ENCODE peak calls at places on chromosomes 3 and 15, in four cellular contexts. J is CD8-positive, alpha-beta T cell; M is DND-41; U is H1. F is an unnamed sample.
A peak's percentile ranks its signal among the peaks of the same experiment; 100 is the strongest.

GRCh38 chr3:39205919-39206516 is 13.6 kb upstream of the XIRP1 start:
- DNase-seq in J (no peak), M (no peak), U (no peak), F (no peak)

GRCh38 chr15:89165677-89166076 is 55.7 kb downstream of the RLBP1 start:
- DNase-seq in J (no peak), M (no peak), U (no peak), F (no peak)

GRCh38 chr15:37933685-37934084 is 755 bp upstream of the TMCO5A start:
- DNase-seq in J (no peak), M (no peak), U (no peak), F (no peak)

GRCh38 chr15:45122719-45123118 is 7.0 kb downstream of the DUOXA1 start:
- DNase-seq in J (no peak), M (no peak), U (no peak), F (no peak)

GRCh38 chr3:25339220-25339619 is 88.8 kb upstream of the RARB start:
- DNase-seq in J (no peak), M (no peak), U (no peak), F (no peak)

GRCh38 chr3:55884066-55884465 is 397.0 kb upstream of the WNT5A start:
- DNase-seq in J (no peak), M (no peak), U (no peak), F (no peak)

GRCh38 chr3:178736300-178736699 is 200.1 kb downstream of the KCNMB2 start:
- DNase-seq in J (no peak), M (no peak), U (no peak), F (no peak)

GRCh38 chr3:157754415-157754814 is 251.2 kb upstream of the VEPH1 start:
- DNase-seq in J (no peak), M (no peak), U (no peak), F (no peak)

GRCh38 chr3:139574026-139574947 is 34.7 kb upstream of the RBP1 start:
- DNase-seq in J (no peak), M (no peak), U (no peak), F (peak; percentile 36)

GRCh38 chr3:111667621-111668239 is 72.6 kb upstream of the ZBED2 start:
- DNase-seq in J (peak; percentile 46), M (peak; percentile 88), U (no peak), F (peak; percentile 33)

GRCh38 chr15:41940441-41940857 is 31.9 kb downstream of the EHD4 start:
- DNase-seq in J (no peak), M (no peak), U (no peak), F (no peak)

GRCh38 chr3:113912551-113913246 is 35.1 kb upstream of the ZDHHC23 start:
- DNase-seq in J (no peak), M (peak; percentile 33), U (no peak), F (no peak)

GRCh38 chr15:69400850-69401249 is 13.3 kb upstream of the KIF23 start:
- DNase-seq in J (no peak), M (no peak), U (no peak), F (no peak)

GRCh38 chr15:33132722-33133345 is 61.7 kb downstream of the FMN1 start:
- DNase-seq in J (no peak), M (peak; percentile 27), U (peak; percentile 27), F (peak; percentile 42)

GRCh38 chr3:186053954-186054353 is 54.9 kb downstream of the ETV5 start:
- DNase-seq in J (no peak), M (no peak), U (no peak), F (no peak)

GRCh38 chr3:23945903-23946751 is 1.0 kb downstream of the NR1D2 start:
- DNase-seq in J (peak; percentile 97), M (peak; percentile 97), U (peak; percentile 82), F (peak; percentile 97)

GRCh38 chr3:16067837-16068471 is 106.5 kb upstream of the GALNT15 start:
- DNase-seq in J (no peak), M (no peak), U (no peak), F (no peak)

GRCh38 chr15:45112592-45113379 is 1.2 kb downstream of the DUOX2 start:
- DNase-seq in J (no peak), M (no peak), U (no peak), F (no peak)

GRCh38 chr3:177263615-177264365 is 66.5 kb upstream of the TBL1XR1 start:
- DNase-seq in J (no peak), M (no peak), U (no peak), F (no peak)

GRCh38 chr15:74962219-74962618 is 5.6 kb upstream of the RPP25 start:
- DNase-seq in J (no peak), M (no peak), U (no peak), F (no peak)

GRCh38 chr15:74962671-74963070 is 6.1 kb upstream of the RPP25 start:
- DNase-seq in J (no peak), M (no peak), U (no peak), F (no peak)

GRCh38 chr15:74964794-74965193 is 8.2 kb upstream of the RPP25 start:
- DNase-seq in J (no peak), M (no peak), U (no peak), F (no peak)

GRCh38 chr15:74963213-74963612 is 6.6 kb upstream of the RPP25 start:
- DNase-seq in J (no peak), M (no peak), U (no peak), F (no peak)

DNA sequence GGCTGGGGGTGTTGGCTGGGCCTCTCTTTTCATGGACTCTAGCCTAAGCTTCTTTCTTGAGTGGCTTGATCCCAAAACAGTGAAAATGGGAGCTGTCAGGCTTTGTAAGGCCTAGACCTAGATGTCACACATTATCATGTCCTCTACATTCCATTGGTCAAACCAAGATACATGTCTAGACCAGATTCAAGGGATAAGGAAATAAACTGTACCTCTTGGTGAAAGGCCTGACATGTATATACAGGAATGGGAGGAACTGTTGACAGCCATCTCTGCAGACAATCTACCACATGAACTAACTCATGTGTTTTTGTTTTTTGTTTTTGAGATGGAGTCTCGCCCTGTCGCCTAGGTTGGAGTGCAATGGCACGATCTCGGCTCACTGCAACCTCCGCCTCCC is 11.1 kb upstream of the RPP25 start:
- DNase-seq in J (no peak), M (no peak), U (no peak), F (no peak)
- H3K27ac ChIP-seq in J (no peak overlapping the region), M (no peak overlapping the region), U (no peak overlapping the region), F (no peak overlapping the region)

GRCh38 chr3:188697127-188697526 is 474.6 kb upstream of the TPRG1 start:
- DNase-seq in J (no peak), M (no peak), U (no peak), F (no peak)
- H3K27me3 ChIP-seq in J (no peaks in the 10 kb centered on the region), M (no peaks in the 10 kb centered on the region), U (no peaks in the 10 kb centered on the region), F (no peaks in the 10 kb centered on the region)

GRCh38 chr15:76935620-76936019 is 4.1 kb downstream of the RCN2 start:
- DNase-seq in J (no peak), M (no peak), U (no peak), F (no peak)
- H3K4me3 ChIP-seq in J (no peak overlapping the region), M (no peak overlapping the region), U (no peak overlapping the region), F (no peak overlapping the region)

GRCh38 chr3:147008458-147008857 is 397.9 kb downstream of the ZIC4 start:
- DNase-seq in J (no peak), M (no peak), U (no peak), F (no peak)
- H3K27ac ChIP-seq in J (no peak overlapping the region), M (no peak overlapping the region), U (no peak overlapping the region), F (no peak overlapping the region)

DNA sequence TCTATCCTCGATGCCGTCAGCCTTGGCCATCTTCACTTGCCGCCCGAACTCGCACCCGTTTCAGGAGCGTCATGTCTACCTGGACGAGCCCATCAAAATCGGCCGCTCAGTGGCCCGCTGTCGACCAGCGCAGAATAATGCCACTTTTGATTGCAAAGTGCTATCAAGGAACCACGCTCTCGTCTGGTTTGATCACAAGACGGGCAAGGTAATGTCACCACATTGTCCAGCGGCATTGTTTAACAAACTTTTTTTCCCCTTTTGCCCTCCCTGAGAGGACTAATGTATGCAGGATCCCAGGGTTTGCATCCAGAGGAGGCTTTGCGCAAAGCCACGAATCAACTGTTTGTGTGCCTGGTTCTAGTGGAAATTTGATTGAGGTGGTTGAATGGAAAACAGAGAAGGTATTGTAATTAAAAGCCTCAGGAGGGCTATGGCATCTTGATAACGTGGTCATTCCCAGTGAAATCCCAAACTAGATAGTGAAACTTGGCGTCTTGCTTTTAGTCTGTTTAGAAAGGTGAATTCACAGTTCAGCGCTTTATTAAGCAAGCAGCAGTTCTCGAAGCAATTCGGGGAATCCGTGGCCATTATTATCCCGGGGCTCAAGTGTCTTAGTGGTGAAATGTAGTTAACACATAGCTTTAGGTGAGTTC is 1.7 kb downstream of the SLMAP start:
- DNase-seq in J (no peak), M (no peak), U (no peak), F (no peak)
- H3K27me3 ChIP-seq in J (no peaks in the 10 kb centered on the region), M (no peaks in the 10 kb centered on the region), U (no peaks in the 10 kb centered on the region), F (no peaks in the 10 kb centered on the region)

GRCh38 chr3:170040283-170040907 is 2.6 kb downstream of the GPR160 start:
- DNase-seq in J (no peak), M (no peak), U (no peak), F (no peak)
- H3K4me3 ChIP-seq in J (no peak overlapping the region), M (no peak overlapping the region), U (no peak overlapping the region), F (no peak overlapping the region)

GRCh38 chr3:70249509-70250160 is 62.8 kb downstream of the MDFIC2 start:
- DNase-seq in J (no peak), M (no peak), U (no peak), F (no peak)
- H3K27ac ChIP-seq in J (no peak overlapping the region), M (no peak overlapping the region), U (no peak overlapping the region), F (no peak overlapping the region)

GRCh38 chr15:50251638-50252182 is 13.8 kb downstream of the HDC start:
- DNase-seq in J (no peak), M (no peak), U (no peak), F (no peak)

GRCh38 chr15:50249704-50250103 is 15.8 kb downstream of the HDC start:
- DNase-seq in J (no peak), M (no peak), U (no peak), F (no peak)

GRCh38 chr15:50248994-50249586 is 16.4 kb downstream of the HDC start:
- DNase-seq in J (no peak), M (no peak), U (no peak), F (no peak)

GRCh38 chr15:50250789-50251394 is 14.6 kb downstream of the HDC start:
- DNase-seq in J (no peak), M (no peak), U (no peak), F (no peak)

GRCh38 chr15:50252556-50252955 is 13.0 kb downstream of the HDC start:
- DNase-seq in J (no peak), M (no peak), U (no peak), F (no peak)
- H3K27me3 ChIP-seq in J (no peaks in the 10 kb centered on the region), M (no peaks in the 10 kb centered on the region), U (no peaks in the 10 kb centered on the region), F (no peaks in the 10 kb centered on the region)